ENCODE peak calls at places on chromosome 15, in five cellular contexts. K is HCT116, D is K562, L is GM12878, E is H1. A is an unnamed sample.
A peak's percentile ranks its signal among the peaks of the same experiment; 100 is the strongest.

GRCh38 chr15:41934843-41935242 is 37.5 kb downstream of the EHD4 start:
- DNase-seq in K (no peak), D (peak; percentile 37), L (no peak), E (peak; percentile 63), A (no peak)

GRCh38 chr15:62436235-62436634 is 271.1 kb upstream of the C2CD4B start:
- DNase-seq in K (no peak), D (no peak), L (no peak), E (no peak), A (no peak)

GRCh38 chr15:82995938-82996337 is 9.9 kb downstream of the RAMAC start:
- DNase-seq in K (no peak), D (no peak), L (no peak), E (no peak), A (no peak)

GRCh38 chr15:99452728-99453643 is 112.8 kb upstream of the MEF2A start:
- DNase-seq in K (no peak), D (no peak), L (peak; percentile 60), E (peak; percentile 40), A (no peak)

GRCh38 chr15:94412979-94413741 is 181.8 kb downstream of the MCTP2 start:
- DNase-seq in K (peak; percentile 6), D (no peak), L (no peak), E (no peak), A (no peak)

GRCh38 chr15:58522865-58523264 is 91.1 kb downstream of the LIPC start:
- DNase-seq in K (no peak), D (no peak), L (no peak), E (no peak), A (no peak)

GRCh38 chr15:45714501-45715488 is 80.0 kb downstream of the SQOR start:
- DNase-seq in K (peak; percentile 35), D (peak; percentile 23), L (no peak), E (peak; percentile 81), A (peak; percentile 50)

GRCh38 chr15:82305621-82306048 is 43.0 kb downstream of the SAXO2 start:
- DNase-seq in K (no peak), D (no peak), L (no peak), E (peak; percentile 33), A (no peak)

GRCh38 chr15:100596792-100597191 is 5.2 kb downstream of the LINS1 start:
- DNase-seq in K (no peak), D (peak; percentile 76), L (peak; percentile 74), E (no peak), A (no peak)

GRCh38 chr15:60407406-60407805 is 9.6 kb upstream of the ANXA2 start:
- DNase-seq in K (no peak), D (no peak), L (no peak), E (no peak), A (no peak)

GRCh38 chr15:26518885-26519284 is 254.0 kb downstream of the GABRB3 start:
- DNase-seq in K (no peak), D (no peak), L (no peak), E (no peak), A (no peak)

GRCh38 chr15:47003568-47003967 is 713.7 kb upstream of the SEMA6D start:
- DNase-seq in K (no peak), D (no peak), L (no peak), E (no peak), A (no peak)

DNA sequence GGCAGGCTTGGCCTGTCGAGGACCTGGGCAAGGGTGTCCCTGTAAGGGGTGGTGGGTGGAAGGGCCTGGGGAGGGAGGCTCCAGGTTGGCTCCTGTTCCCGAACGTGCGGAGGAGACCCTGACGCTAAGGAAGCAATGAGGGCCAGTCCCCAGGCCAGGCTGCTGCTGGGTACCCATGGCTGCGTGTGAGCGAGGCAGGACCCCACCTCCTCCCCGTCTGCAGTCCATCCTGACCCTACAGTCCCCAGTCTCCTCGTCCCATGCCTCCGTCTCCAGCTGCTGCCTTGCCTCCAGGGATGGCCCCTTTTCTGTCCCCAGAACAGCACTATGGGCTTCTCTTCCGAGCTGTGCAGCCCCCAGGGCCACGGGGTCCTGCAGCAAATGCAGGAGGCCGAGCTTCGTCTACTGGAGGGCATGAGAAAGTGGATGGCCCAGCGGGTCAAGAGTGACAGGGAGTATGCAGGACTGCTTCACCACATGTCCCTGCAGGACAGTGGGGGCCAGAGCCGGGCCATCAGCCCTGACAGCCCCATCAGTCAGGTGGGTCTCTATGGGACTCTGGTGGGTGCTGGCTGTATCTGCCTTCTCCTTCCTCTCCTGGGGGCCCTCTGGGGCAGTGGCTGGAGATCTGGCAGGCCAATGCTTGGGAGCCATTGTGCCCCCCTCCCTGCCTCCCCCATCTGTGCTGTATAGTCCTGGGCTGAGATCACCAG is 571 bp downstream of the FES start:
- DNase-seq in K (no peak), D (no peak), L (no peak), E (no peak), A (no peak)
- TF ChIP-seq YY1 in K (no peak), D (no peak), L (no peak), E (no peak), A (no peak)

GRCh38 chr15:48693474-48693873 is 48.0 kb upstream of the FBN1 start:
- DNase-seq in K (no peak), D (no peak), L (no peak), E (no peak), A (no peak)

GRCh38 chr15:48696627-48697312 is 51.3 kb upstream of the FBN1 start:
- DNase-seq in K (no peak), D (peak; percentile 17), L (no peak), E (no peak), A (no peak)

GRCh38 chr15:48695088-48695834 is 49.8 kb upstream of the FBN1 start:
- DNase-seq in K (no peak), D (no peak), L (no peak), E (no peak), A (no peak)

DNA sequence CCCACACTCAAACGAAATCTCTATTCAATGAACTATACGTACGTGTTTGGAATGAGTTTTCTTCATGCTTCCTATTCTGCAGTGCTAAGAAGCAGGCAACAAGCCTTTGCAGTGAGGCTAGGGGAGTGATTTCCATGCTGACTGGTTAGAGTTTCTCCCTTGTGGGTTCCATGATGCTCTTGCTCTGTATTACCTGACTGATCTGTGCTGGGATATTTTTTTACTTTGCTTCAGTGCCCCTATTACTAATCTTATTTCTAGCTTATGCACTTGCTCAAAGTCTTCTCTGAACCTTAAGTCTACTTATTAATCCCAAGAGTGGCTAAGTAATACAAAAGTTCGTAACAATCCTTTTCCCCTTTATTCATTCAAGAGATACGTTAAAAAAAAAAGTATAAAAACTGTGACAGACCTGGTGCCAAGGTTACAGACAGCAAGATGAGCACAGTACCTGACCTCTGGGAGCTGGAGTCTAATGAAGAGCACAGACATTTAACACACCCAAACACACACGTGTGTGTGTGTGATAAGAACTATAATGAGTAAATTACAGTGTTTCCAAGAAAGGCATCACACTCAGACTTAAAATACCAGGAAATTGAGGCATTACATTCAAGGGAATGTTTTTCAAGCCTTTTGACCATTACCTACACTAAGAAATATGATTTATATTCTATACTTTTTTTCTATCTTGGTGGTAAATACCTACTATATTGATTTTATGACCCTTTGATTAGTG is 50.5 kb upstream of the FBN1 start:
- DNase-seq in K (no peak), D (peak; percentile 44), L (no peak), E (no peak), A (no peak)
- H3K4me1 ChIP-seq in K (no peaks in the 10 kb centered on the region), D (no peaks in the 10 kb centered on the region), L (no peaks in the 10 kb centered on the region), E (no peaks in the 10 kb centered on the region), A (no peaks in the 10 kb centered on the region)

GRCh38 chr15:84601555-84601838 is 688 bp downstream of the ZSCAN2 start:
- DNase-seq in K (no peak), D (no peak), L (no peak), E (no peak), A (no peak)
- TF ChIP-seq ZNF274 in K (no peak), D (no peak), L (no peak), E (no peak), A (no peak)

GRCh38 chr15:86193716-86194408 is 114.2 kb downstream of the AGBL1 start:
- DNase-seq in K (no peak), D (no peak), L (no peak), E (no peak), A (no peak)
- TF ChIP-seq YY1 in K (no peak), D (no peak), L (no peak), E (no peak), A (no peak)

GRCh38 chr15:31358163-31358562 is 31.5 kb downstream of the KLF13 start:
- DNase-seq in K (no peak), D (no peak), L (no peak), E (no peak), A (no peak)

GRCh38 chr15:31360158-31360561 is 33.5 kb downstream of the KLF13 start:
- DNase-seq in K (no peak), D (no peak), L (no peak), E (no peak), A (no peak)

GRCh38 chr15:31360843-31361763 is 34.5 kb downstream of the KLF13 start:
- DNase-seq in K (no peak), D (no peak), L (no peak), E (no peak), A (no peak)

GRCh38 chr15:31359722-31360111 is 33.1 kb downstream of the KLF13 start:
- DNase-seq in K (no peak), D (no peak), L (no peak), E (no peak), A (no peak)

DNA sequence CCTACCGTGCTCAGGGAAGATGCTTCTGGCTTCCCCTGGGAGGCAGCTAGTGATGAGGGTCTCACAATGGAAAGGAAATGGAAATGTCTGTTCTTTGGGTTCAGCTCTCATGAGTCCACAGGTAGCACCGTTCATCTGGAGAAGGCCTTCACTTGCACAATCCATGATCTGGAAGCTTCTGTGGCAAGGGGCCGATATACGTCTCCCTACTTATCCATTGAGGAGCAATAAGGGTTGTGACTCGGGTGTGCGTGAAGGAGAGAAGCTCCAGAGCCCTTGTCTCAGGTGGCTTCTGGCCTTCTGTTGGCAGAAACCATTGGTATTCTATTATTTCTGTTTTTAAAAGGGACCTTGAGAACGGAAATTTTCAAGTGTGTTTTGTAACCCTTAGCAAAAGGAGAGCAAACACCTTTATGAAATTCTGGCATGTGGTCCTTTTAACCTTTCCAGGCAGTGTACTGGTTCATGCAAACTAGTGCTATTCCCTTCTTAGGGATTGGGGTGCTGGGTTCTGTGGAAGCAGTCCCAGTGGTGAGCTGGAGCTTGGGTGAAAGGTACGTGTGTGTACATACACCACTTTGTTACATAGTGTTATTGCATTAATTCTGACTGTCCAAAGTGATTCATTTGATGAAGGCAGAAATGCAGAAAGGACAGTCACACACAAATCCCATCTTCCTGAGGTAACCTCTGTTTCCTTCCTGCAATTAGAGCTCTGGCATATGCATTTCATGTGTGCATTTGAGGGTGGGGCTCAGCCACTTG is 32.5 kb downstream of the KLF13 start:
- DNase-seq in K (no peak), D (no peak), L (no peak), E (no peak), A (no peak)
- H3K4me1 ChIP-seq in K (no peaks in the 10 kb centered on the region), D (peaks cover 32% of the 10 kb centered on the region), L (peaks cover 80% of the 10 kb centered on the region), E (peaks cover 27% of the 10 kb centered on the region), A (peaks cover 18% of the 10 kb centered on the region)

GRCh38 chr15:78317145-78317836 is 17.9 kb upstream of the SKIC8 start:
- DNase-seq in K (no peak), D (peak; percentile 58), L (no peak), E (no peak), A (no peak)
- TF ChIP-seq ZNF274 in K (no peak), D (no peak), L (no peak), E (no peak), A (no peak)

DNA sequence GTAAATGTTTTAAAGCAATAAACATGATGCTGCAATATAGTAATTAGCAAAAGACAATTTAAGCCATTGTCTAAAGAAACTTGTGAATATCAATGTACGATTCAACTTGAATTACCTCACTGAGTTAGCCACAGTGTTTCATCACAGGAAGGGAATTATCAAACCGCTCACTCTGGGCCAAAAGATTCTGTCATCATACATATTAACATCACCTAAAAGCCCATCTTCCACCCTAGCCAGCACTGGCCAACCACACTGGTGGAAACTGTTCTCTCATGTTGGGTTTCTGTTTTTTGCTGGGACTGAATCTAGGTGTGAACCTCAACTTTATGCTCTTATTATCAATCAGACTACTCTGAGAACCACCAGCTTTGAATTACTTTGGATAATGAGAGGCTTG is 497.7 kb upstream of the THBS1 start:
- DNase-seq in K (no peak), D (no peak), L (no peak), E (no peak), A (no peak)
- TF ChIP-seq YY1 in K (no peak), D (no peak), L (no peak), E (no peak), A (no peak)

A was measured in NT2/D1.